ENCODE peak calls at places on chromosomes 2 and 18, in five cellular contexts. One of them, this sample, is unnamed.

GRCh38 chr2:25885933-25886332 is 7.6 kb upstream of the ASXL2 start:
- DNase-seq in ureter: no peak
- DNase-seq in CD4-positive, CD25-positive, alpha-beta regulatory T cell: no peak
- DNase-seq in AG04450: peak
- DNase-seq in T-helper 9 cell: no peak
- DNase-seq in this sample: no peak

GRCh38 chr2:231339318-231339717 is 56.2 kb upstream of the B3GNT7 start:
- DNase-seq in CD4-positive, CD25-positive, alpha-beta regulatory T cell: no peak
- DNase-seq in AG04450: no peak
- DNase-seq in T-helper 9 cell: no peak
- DNase-seq in ureter: no peak
- DNase-seq in this sample: no peak

GRCh38 chr2:88580088-88580487 is 47.2 kb downstream of the EIF2AK3 start:
- DNase-seq in T-helper 9 cell: no peak
- DNase-seq in AG04450: no peak
- DNase-seq in ureter: no peak
- DNase-seq in CD4-positive, CD25-positive, alpha-beta regulatory T cell: no peak
- DNase-seq in this sample: no peak

GRCh38 chr18:8319798-8320477 is 289.3 kb upstream of the RAB12 start:
- DNase-seq in CD4-positive, CD25-positive, alpha-beta regulatory T cell: no peak
- DNase-seq in ureter: no peak
- DNase-seq in T-helper 9 cell: no peak
- DNase-seq in AG04450: peak
- DNase-seq in this sample: no peak

GRCh38 chr2:234290671-234291070 is 206.2 kb downstream of the ARL4C start:
- DNase-seq in CD4-positive, CD25-positive, alpha-beta regulatory T cell: peak
- DNase-seq in T-helper 9 cell: peak
- DNase-seq in AG04450: no peak
- DNase-seq in ureter: no peak
- DNase-seq in this sample: peak

GRCh38 chr2:136010126-136010525 is 24.7 kb upstream of the DARS1 start:
- DNase-seq in T-helper 9 cell: no peak
- DNase-seq in AG04450: peak
- DNase-seq in CD4-positive, CD25-positive, alpha-beta regulatory T cell: no peak
- DNase-seq in ureter: no peak
- DNase-seq in this sample: no peak

GRCh38 chr18:6745504-6746031 is 16.1 kb downstream of the ARHGAP28 start:
- DNase-seq in ureter: no peak
- DNase-seq in CD4-positive, CD25-positive, alpha-beta regulatory T cell: no peak
- DNase-seq in T-helper 9 cell: no peak
- DNase-seq in AG04450: no peak
- DNase-seq in this sample: no peak

GRCh38 chr2:99867690-99868089 is 274.7 kb downstream of the AFF3 start:
- DNase-seq in AG04450: no peak
- DNase-seq in CD4-positive, CD25-positive, alpha-beta regulatory T cell: no peak
- DNase-seq in ureter: no peak
- DNase-seq in T-helper 9 cell: no peak
- DNase-seq in this sample: no peak

GRCh38 chr2:122194546-122194945 is 439.1 kb downstream of the TSN start:
- DNase-seq in AG04450: no peak
- DNase-seq in CD4-positive, CD25-positive, alpha-beta regulatory T cell: no peak
- DNase-seq in T-helper 9 cell: no peak
- DNase-seq in ureter: no peak
- DNase-seq in this sample: no peak

GRCh38 chr2:118103963-118104942 is 16.0 kb downstream of the INSIG2 start:
- DNase-seq in T-helper 9 cell: no peak
- DNase-seq in AG04450: no peak
- DNase-seq in ureter: no peak
- DNase-seq in CD4-positive, CD25-positive, alpha-beta regulatory T cell: peak
- DNase-seq in this sample: no peak

GRCh38 chr2:174699993-174700766 is 64.1 kb downstream of the CHRNA1 start:
- DNase-seq in CD4-positive, CD25-positive, alpha-beta regulatory T cell: peak
- DNase-seq in ureter: no peak
- DNase-seq in AG04450: peak
- DNase-seq in T-helper 9 cell: no peak
- DNase-seq in this sample: peak

GRCh38 chr2:235709124-235709813 is 215.4 kb downstream of the AGAP1 start:
- DNase-seq in CD4-positive, CD25-positive, alpha-beta regulatory T cell: no peak
- DNase-seq in ureter: no peak
- DNase-seq in T-helper 9 cell: no peak
- DNase-seq in AG04450: no peak
- DNase-seq in this sample: no peak

GRCh38 chr2:38168710-38169480 is 92.9 kb upstream of the CYP1B1 start:
- DNase-seq in T-helper 9 cell: no peak
- DNase-seq in AG04450: no peak
- DNase-seq in CD4-positive, CD25-positive, alpha-beta regulatory T cell: no peak
- DNase-seq in ureter: no peak
- DNase-seq in this sample: no peak

GRCh38 chr2:200814917-200815316 is 3.2 kb downstream of the BZW1 start:
- DNase-seq in CD4-positive, CD25-positive, alpha-beta regulatory T cell: no peak
- DNase-seq in ureter: no peak
- DNase-seq in AG04450: no peak
- DNase-seq in T-helper 9 cell: no peak
- DNase-seq in this sample: no peak

GRCh38 chr2:85741811-85742507 is 11.8 kb upstream of the ATOH8 start:
- DNase-seq in ureter: peak
- DNase-seq in T-helper 9 cell: no peak
- DNase-seq in AG04450: peak
- DNase-seq in CD4-positive, CD25-positive, alpha-beta regulatory T cell: no peak
- DNase-seq in this sample: no peak

GRCh38 chr2:39007875-39008504 is 112.9 kb downstream of the SOS1 start:
- DNase-seq in CD4-positive, CD25-positive, alpha-beta regulatory T cell: peak
- DNase-seq in T-helper 9 cell: no peak
- DNase-seq in ureter: no peak
- DNase-seq in AG04450: no peak
- DNase-seq in this sample: no peak

GRCh38 chr18:2697184-2697583 is 41.7 kb downstream of the SMCHD1 start:
- DNase-seq in ureter: no peak
- DNase-seq in AG04450: no peak
- DNase-seq in CD4-positive, CD25-positive, alpha-beta regulatory T cell: no peak
- DNase-seq in T-helper 9 cell: no peak
- DNase-seq in this sample: no peak

GRCh38 chr2:144082777-144083176 is 437.1 kb downstream of the ZEB2 start:
- DNase-seq in AG04450: no peak
- DNase-seq in ureter: no peak
- DNase-seq in CD4-positive, CD25-positive, alpha-beta regulatory T cell: no peak
- DNase-seq in T-helper 9 cell: no peak
- DNase-seq in this sample: no peak

GRCh38 chr2:58967736-58968135 is 726.6 kb upstream of the FANCL start:
- DNase-seq in CD4-positive, CD25-positive, alpha-beta regulatory T cell: no peak
- DNase-seq in ureter: no peak
- DNase-seq in AG04450: no peak
- DNase-seq in T-helper 9 cell: no peak
- DNase-seq in this sample: no peak

GRCh38 chr2:21424375-21424774 is 300.6 kb downstream of the TDRD15 start:
- DNase-seq in T-helper 9 cell: no peak
- DNase-seq in AG04450: no peak
- DNase-seq in CD4-positive, CD25-positive, alpha-beta regulatory T cell: no peak
- DNase-seq in ureter: no peak
- DNase-seq in this sample: no peak

GRCh38 chr2:143132360-143132759 is 3.1 kb downstream of the ARHGAP15 start:
- DNase-seq in CD4-positive, CD25-positive, alpha-beta regulatory T cell: no peak
- DNase-seq in T-helper 9 cell: no peak
- DNase-seq in ureter: no peak
- DNase-seq in AG04450: no peak
- DNase-seq in this sample: no peak

GRCh38 chr2:230068658-230069080 is at the start of gene SLC16A14:
- DNase-seq in AG04450: peak
- DNase-seq in CD4-positive, CD25-positive, alpha-beta regulatory T cell: peak
- DNase-seq in ureter: peak
- DNase-seq in T-helper 9 cell: no peak
- DNase-seq in this sample: no peak

GRCh38 chr2:43363086-43363485 is 136.7 kb upstream of the ZFP36L2 start:
- DNase-seq in ureter: no peak
- DNase-seq in CD4-positive, CD25-positive, alpha-beta regulatory T cell: no peak
- DNase-seq in AG04450: no peak
- DNase-seq in T-helper 9 cell: no peak
- DNase-seq in this sample: no peak

GRCh38 chr2:151760139-151760650 is 25.9 kb upstream of the NEB start:
- DNase-seq in AG04450: no peak
- DNase-seq in T-helper 9 cell: no peak
- DNase-seq in ureter: no peak
- DNase-seq in CD4-positive, CD25-positive, alpha-beta regulatory T cell: no peak
- DNase-seq in this sample: no peak

GRCh38 chr2:201795608-201796477 is 10.5 kb upstream of the CDK15 start:
- DNase-seq in AG04450: no peak
- DNase-seq in ureter: no peak
- DNase-seq in T-helper 9 cell: no peak
- DNase-seq in CD4-positive, CD25-positive, alpha-beta regulatory T cell: peak
- DNase-seq in this sample: no peak

GRCh38 chr2:8797682-8798081 is 39.7 kb downstream of the KIDINS220 start:
- DNase-seq in CD4-positive, CD25-positive, alpha-beta regulatory T cell: no peak
- DNase-seq in ureter: no peak
- DNase-seq in T-helper 9 cell: no peak
- DNase-seq in AG04450: no peak
- DNase-seq in this sample: no peak

GRCh38 chr18:12432196-12432595 is 24.5 kb downstream of the PRELID3A start:
- DNase-seq in AG04450: no peak
- DNase-seq in T-helper 9 cell: no peak
- DNase-seq in CD4-positive, CD25-positive, alpha-beta regulatory T cell: no peak
- DNase-seq in ureter: no peak
- DNase-seq in this sample: no peak

GRCh38 chr2:37085731-37086147 is 1.4 kb downstream of the GPATCH11 start:
- DNase-seq in ureter: no peak
- DNase-seq in AG04450: peak
- DNase-seq in T-helper 9 cell: no peak
- DNase-seq in CD4-positive, CD25-positive, alpha-beta regulatory T cell: peak
- DNase-seq in this sample: no peak

GRCh38 chr2:120638450-120638849 is 97.2 kb upstream of the GLI2 start:
- DNase-seq in ureter: no peak
- DNase-seq in T-helper 9 cell: no peak
- DNase-seq in CD4-positive, CD25-positive, alpha-beta regulatory T cell: no peak
- DNase-seq in AG04450: no peak
- DNase-seq in this sample: no peak

GRCh38 chr2:72755647-72756423 is 70.0 kb downstream of the EXOC6B start:
- DNase-seq in CD4-positive, CD25-positive, alpha-beta regulatory T cell: no peak
- DNase-seq in AG04450: no peak
- DNase-seq in ureter: no peak
- DNase-seq in T-helper 9 cell: no peak
- DNase-seq in this sample: no peak

This sample was measured in T-cell.